ENCODE peak calls at places on chromosomes 13 and 19, in four cellular contexts. V, U, S and J are unnamed samples.

GRCh38 chr19:4730740-4731171 is 7.1 kb upstream of the DPP9 start:
- DNase-seq in V (no peak), U (no peak), S (peak; percentile 62), J (no peak)

GRCh38 chr19:2261438-2262172 is 5.4 kb upstream of the JSRP1 start:
- DNase-seq in V (no peak), U (no peak), S (peak; percentile 59), J (no peak)

GRCh38 chr13:111383591-111384440 is 63.4 kb downstream of the TEX29 start:
- DNase-seq in V (no peak), U (no peak), S (no peak), J (no peak)

GRCh38 chr13:82747331-82747730 is 1134.9 kb downstream of the SLITRK1 start:
- DNase-seq in V (no peak), U (no peak), S (no peak), J (no peak)

GRCh38 chr19:49595819-49596404 is 4.9 kb downstream of the PRR12 start:
- DNase-seq in V (no peak), U (no peak), S (no peak), J (no peak)

GRCh38 chr13:106753241-106753640 is 185.3 kb upstream of the ARGLU1 start:
- DNase-seq in V (no peak), U (no peak), S (no peak), J (no peak)

GRCh38 chr19:6723108-6723618 is 2.7 kb upstream of the C3 start:
- DNase-seq in V (no peak), U (no peak), S (no peak), J (no peak)

GRCh38 chr13:106331116-106331515 is 204.3 kb downstream of the EFNB2 start:
- DNase-seq in V (no peak), U (no peak), S (no peak), J (no peak)

GRCh38 chr19:18915639-18916038 is 3.5 kb downstream of the COPE start:
- DNase-seq in V (no peak), U (no peak), S (no peak), J (no peak)

GRCh38 chr19:41845051-41845590 is 279 bp downstream of the DMRTC2 start:
- DNase-seq in V (no peak), U (no peak), S (no peak), J (no peak)

GRCh38 chr19:40596608-40597328 is 4.4 kb upstream of the LTBP4 start:
- DNase-seq in V (no peak), U (no peak), S (no peak), J (no peak)

GRCh38 chr19:31260171-31260933 is 88.9 kb downstream of the TSHZ3 start:
- DNase-seq in V (no peak), U (no peak), S (no peak), J (no peak)

GRCh38 chr13:113220877-113221276 is 11.5 kb downstream of the CUL4A start:
- DNase-seq in V (no peak), U (no peak), S (peak; percentile 19), J (no peak)

GRCh38 chr19:48466571-48467325 is 2.4 kb upstream of the CYTH2 start:
- DNase-seq in V (no peak), U (no peak), S (no peak), J (no peak)

GRCh38 chr19:44303976-44304568 is 753 bp downstream of the ZNF235 start:
- DNase-seq in V (peak; percentile 17), U (peak; percentile 15), S (no peak), J (peak; percentile 4)

GRCh38 chr13:34159946-34160345 is 342.0 kb downstream of the RFC3 start:
- DNase-seq in V (no peak), U (no peak), S (no peak), J (no peak)

GRCh38 chr13:99123101-99124045 is 77.3 kb upstream of the UBAC2 start:
- DNase-seq in V (no peak), U (no peak), S (no peak), J (no peak)

GRCh38 chr19:38921420-38922274 is 8.9 kb downstream of the SARS2 start:
- DNase-seq in V (no peak), U (no peak), S (no peak), J (no peak)

GRCh38 chr13:92173254-92173653 is 774.8 kb downstream of the GPC5 start:
- DNase-seq in V (no peak), U (no peak), S (no peak), J (no peak)

GRCh38 chr13:92172191-92172590 is 773.8 kb downstream of the GPC5 start:
- DNase-seq in V (no peak), U (peak; percentile 8), S (no peak), J (no peak)

DNA sequence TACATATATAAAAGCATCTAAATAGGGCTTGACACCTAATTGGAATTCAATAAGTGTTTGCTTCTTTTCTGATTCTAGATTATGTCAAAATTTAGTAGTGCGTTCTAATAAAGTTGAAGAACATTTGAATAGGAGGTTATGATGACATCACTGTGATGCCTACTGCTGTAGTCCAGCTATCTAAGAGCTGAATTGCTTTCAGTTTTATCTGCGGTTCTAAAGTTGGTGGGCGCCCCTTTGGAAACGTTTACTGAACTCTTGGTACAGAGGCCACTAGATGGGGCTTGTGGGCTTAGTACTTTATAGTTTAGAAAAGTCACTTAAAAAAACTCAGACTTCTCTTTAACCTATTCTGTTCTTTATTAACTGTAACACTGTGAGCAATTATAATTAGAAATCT is 776.9 kb downstream of the GPC5 start:
- DNase-seq in V (no peak), U (peak; percentile 68), S (no peak), J (no peak)
- TF ChIP-seq CTCF in V (no peak), U (peak; percentile 67), S (no peak), J (peak; percentile 23)

DNA sequence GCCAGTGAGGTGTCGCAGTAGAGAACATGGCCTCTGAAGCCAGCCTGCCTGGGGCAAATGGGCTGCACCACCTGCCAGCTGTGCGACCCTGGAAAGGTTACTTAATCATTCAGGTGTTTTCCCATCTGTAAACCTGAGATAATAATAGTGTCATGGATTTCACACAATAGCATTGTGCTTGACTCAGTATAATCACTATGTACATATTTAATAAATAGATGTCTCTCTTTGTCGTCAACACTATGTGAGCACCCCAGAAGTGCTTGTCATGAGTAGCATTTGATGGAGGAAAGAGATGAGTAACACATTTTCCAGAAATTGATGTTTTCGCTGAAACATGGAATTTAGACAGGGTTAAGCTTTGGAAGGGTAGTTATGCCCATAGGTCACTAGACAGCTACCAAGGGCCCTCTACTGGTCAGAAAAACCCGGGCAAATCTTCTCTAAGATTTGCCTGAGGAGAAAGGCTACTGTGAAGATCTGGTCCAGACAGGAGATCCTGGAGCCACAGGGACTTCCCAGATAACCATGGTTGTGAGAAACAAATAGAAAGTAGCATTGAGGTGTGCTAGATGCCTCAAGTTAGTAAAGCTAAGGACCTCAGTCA is 9.5 kb upstream of the MBNL2 start:
- DNase-seq in V (no peak), U (no peak), S (no peak), J (no peak)
- TF ChIP-seq CTCF in V (peak; percentile 72), U (peak; percentile 82), S (no peak), J (peak; percentile 75)

GRCh38 chr13:109026266-109026665 is 396.9 kb downstream of the MYO16 start:
- DNase-seq in V (no peak), U (no peak), S (no peak), J (no peak)
- TF ChIP-seq CTCF in V (no peak), U (no peak), S (no peak), J (no peak)

DNA sequence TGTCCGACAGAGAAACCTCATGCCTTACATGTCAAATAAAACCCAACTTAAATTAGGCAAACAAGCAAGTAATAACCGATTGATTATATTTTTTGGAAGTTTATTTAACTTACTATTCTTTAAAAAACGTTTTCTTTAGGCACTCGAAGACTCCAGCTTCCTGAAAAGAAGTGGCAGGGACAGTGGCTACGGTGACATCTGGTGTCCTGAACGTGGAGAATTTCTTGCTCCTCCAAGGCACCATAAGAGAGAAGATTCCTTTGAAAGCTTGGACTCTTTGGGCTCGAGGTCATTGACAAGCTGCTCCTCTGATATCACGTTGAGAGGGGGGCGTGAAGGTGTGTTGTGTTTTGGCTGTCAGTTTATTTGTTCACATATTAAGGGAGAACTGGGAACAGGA is 164.4 kb downstream of the LMO7 start:
- DNase-seq in V (no peak), U (no peak), S (no peak), J (no peak)
- TF ChIP-seq CTCF in V (no peak), U (no peak), S (no peak), J (no peak)

DNA sequence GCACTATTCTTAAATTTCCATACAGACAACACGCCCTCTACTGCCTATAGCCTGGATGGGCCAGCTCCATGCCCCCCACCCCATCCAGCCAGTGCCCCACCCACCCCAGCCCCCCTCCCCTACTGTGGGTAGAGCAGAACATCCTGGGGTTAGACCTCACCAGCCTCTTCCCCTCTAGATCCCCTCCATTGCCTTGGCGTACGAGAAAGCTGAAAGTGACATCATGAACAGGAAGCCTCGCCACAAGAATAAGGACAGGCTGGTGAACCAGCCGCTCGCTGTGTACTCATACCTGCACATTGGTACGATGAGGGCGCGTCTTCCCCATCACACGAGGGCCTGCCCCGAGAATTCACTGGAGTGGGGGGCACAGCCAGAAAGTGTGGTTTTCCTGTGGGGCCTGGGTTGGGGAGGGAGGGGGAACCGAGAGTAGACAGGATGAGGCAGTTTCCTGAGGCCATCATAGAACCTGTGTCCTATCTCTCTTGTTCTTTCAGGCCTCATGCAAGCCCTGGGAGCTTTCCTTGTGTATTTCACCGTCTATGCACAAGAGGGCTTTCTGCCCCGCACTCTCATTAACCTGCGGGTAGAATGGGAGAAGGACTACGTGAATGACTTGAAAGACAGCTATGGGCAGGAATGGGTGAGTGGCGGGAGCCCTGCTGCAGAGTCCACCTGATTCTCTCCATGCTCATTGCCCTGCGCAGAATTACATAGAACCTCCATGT is 29.1 kb downstream of the ATP12A start:
- DNase-seq in V (no peak), U (no peak), S (peak; percentile 62), J (no peak)
- TF ChIP-seq CTCF in V (no peak), U (no peak), S (no peak), J (no peak)

GRCh38 chr13:94431569-94431968 is 47.9 kb downstream of the DCT start:
- DNase-seq in V (no peak), U (no peak), S (no peak), J (no peak)
- TF ChIP-seq CTCF in V (no peak), U (peak; percentile 16), S (no peak), J (peak; percentile 23)